ENCODE peak calls at places on chromosomes 16 and 17, in seven cellular contexts. L, Z, W, Q, A, V and S are unnamed samples.

GRCh38 chr16:89471225-89471624 is 19.1 kb downstream of the ANKRD11 start:
- DNase-seq in L (peak), Z (no peak), W (no peak), Q (peak), A (no peak), V (no peak), S (no peak)

GRCh38 chr16:69405757-69406156 is 18.7 kb upstream of the CYB5B start:
- DNase-seq in L (no peak), Z (no peak), W (no peak), Q (peak), A (no peak), V (no peak), S (no peak)

GRCh38 chr16:17668411-17668810 is 197.7 kb upstream of the XYLT1 start:
- DNase-seq in L (no peak), Z (no peak), W (no peak), Q (no peak), A (no peak), V (no peak), S (no peak)

GRCh38 chr16:2523801-2524231 is 3.6 kb downstream of the AMDHD2 start:
- DNase-seq in L (no peak), Z (peak), W (no peak), Q (no peak), A (no peak), V (no peak), S (no peak)

GRCh38 chr17:63646492-63646815 is 24.2 kb downstream of the MAP3K3 start:
- DNase-seq in L (no peak), Z (no peak), W (no peak), Q (no peak), A (no peak), V (no peak), S (no peak)

GRCh38 chr16:87956169-87956770 is 5.0 kb downstream of the BANP start:
- DNase-seq in L (peak), Z (peak), W (peak), Q (peak), A (no peak), V (no peak), S (no peak)

GRCh38 chr16:81284995-81285600 is 29.7 kb upstream of the GAN start:
- DNase-seq in L (no peak), Z (no peak), W (no peak), Q (no peak), A (no peak), V (no peak), S (no peak)

GRCh38 chr17:41008811-41009210 is at the start of gene KRTAP3-1:
- DNase-seq in L (no peak), Z (no peak), W (no peak), Q (no peak), A (no peak), V (peak), S (no peak)

GRCh38 chr17:78253946-78254672 is 22.7 kb downstream of the TMEM235 start:
- DNase-seq in L (peak), Z (peak), W (peak), Q (peak), A (peak), V (peak), S (peak)

GRCh38 chr16:54072237-54072636 is 214.3 kb downstream of the IRX3 start:
- DNase-seq in L (no peak), Z (no peak), W (no peak), Q (no peak), A (no peak), V (no peak), S (no peak)

GRCh38 chr16:79370736-79371135 is 229.8 kb downstream of the MAF start:
- DNase-seq in L (no peak), Z (no peak), W (no peak), Q (no peak), A (no peak), V (no peak), S (no peak)

GRCh38 chr16:85717393-85718152 is 28.8 kb upstream of the GINS2 start:
- DNase-seq in L (peak), Z (peak), W (peak), Q (peak), A (no peak), V (peak), S (peak)

GRCh38 chr16:86392751-86393150 is 117.6 kb upstream of the FOXF1 start:
- DNase-seq in L (peak), Z (no peak), W (no peak), Q (no peak), A (no peak), V (no peak), S (no peak)

GRCh38 chr16:72291121-72291520 is 119.2 kb upstream of the PMFBP1 start:
- DNase-seq in L (no peak), Z (no peak), W (no peak), Q (peak), A (no peak), V (no peak), S (no peak)

GRCh38 chr17:34201767-34202166 is 53.3 kb upstream of the CCL2 start:
- DNase-seq in L (no peak), Z (no peak), W (no peak), Q (no peak), A (no peak), V (no peak), S (no peak)

GRCh38 chr17:19243838-19244237 is 6.7 kb downstream of the EPN2 start:
- DNase-seq in L (no peak), Z (no peak), W (no peak), Q (no peak), A (no peak), V (no peak), S (no peak)

GRCh38 chr16:1181715-1182671 is 29.1 kb downstream of the CACNA1H start:
- DNase-seq in L (peak), Z (peak), W (peak), Q (peak), A (peak), V (peak), S (peak)

GRCh38 chr17:66548158-66548557 is 245.7 kb downstream of the PRKCA start:
- DNase-seq in L (no peak), Z (no peak), W (no peak), Q (no peak), A (no peak), V (no peak), S (no peak)

GRCh38 chr17:61583242-61583641 is 7.8 kb downstream of the NACA2 start:
- DNase-seq in L (peak), Z (no peak), W (no peak), Q (peak), A (no peak), V (no peak), S (no peak)
- TF ChIP-seq CTCF in L (peak), Z (no peak), W (no peak), Q (peak), A (no peak), V (peak), S (no peak)

GRCh38 chr16:70701036-70701435 is 15.2 kb upstream of the MTSS2 start:
- DNase-seq in L (no peak), Z (no peak), W (no peak), Q (no peak), A (no peak), V (no peak), S (no peak)
- TF ChIP-seq CTCF in L (no peak), Z (no peak), W (no peak), Q (no peak), A (no peak), V (no peak), S (no peak)

GRCh38 chr17:4366312-4367063 is at the start of gene UBE2G1:
- DNase-seq in L (peak), Z (peak), W (peak), Q (peak), A (peak), V (peak), S (peak)
- TF ChIP-seq CTCF in L (peak), Z (peak), W (peak), Q (peak), A (no peak), V (no peak), S (no peak)

DNA sequence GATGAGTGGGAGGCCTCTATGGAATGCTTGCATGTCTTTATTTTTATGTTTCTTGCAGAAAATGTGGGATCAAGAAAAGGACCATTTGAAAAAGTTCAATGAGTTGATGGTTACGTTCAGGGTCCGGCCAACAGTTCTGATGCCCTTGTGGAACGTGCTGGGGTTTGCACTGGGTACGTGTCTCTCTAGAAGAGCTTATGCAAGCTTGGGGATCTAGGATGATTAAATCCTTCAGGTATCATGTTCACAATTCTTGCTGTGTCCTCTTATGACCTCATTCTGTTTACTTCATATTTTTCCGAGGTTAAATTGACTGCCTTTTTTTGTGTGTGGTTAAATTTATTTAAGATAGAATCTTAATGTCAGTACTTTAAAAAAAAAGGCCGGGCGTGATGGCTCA is 6.4 kb downstream of the COQ7 start:
- DNase-seq in L (no peak), Z (no peak), W (no peak), Q (no peak), A (no peak), V (no peak), S (no peak)
- TF ChIP-seq CTCF in L (no peak), Z (no peak), W (no peak), Q (no peak), A (no peak), V (no peak), S (no peak)

GRCh38 chr16:5633845-5634440 is 536.3 kb upstream of the EEF2KMT start:
- DNase-seq in L (peak), Z (no peak), W (no peak), Q (peak), A (no peak), V (no peak), S (no peak)
- TF ChIP-seq CTCF in L (no peak), Z (peak), W (peak), Q (peak), A (no peak), V (peak), S (peak)

GRCh38 chr17:56319531-56319930 is 166.3 kb downstream of the ANKFN1 start:
- DNase-seq in L (peak), Z (no peak), W (no peak), Q (peak), A (no peak), V (no peak), S (no peak)
- TF ChIP-seq CTCF in L (peak), Z (peak), W (peak), Q (peak), A (no peak), V (peak), S (peak)